ENCODE peak calls at places on chromosome 15, in four cellular contexts. H is progenitor cell of endocrine pancreas, R is Panc1, S is astrocyte of the spinal cord. I is an unnamed sample.

GRCh38 chr15:65086680-65087111 is 10.2 kb downstream of the KBTBD13 start:
- DNase-seq in S (no peak), H (no peak), R (no peak), I (no peak)

GRCh38 chr15:48112242-48112641 is 8.5 kb upstream of the SLC24A5 start:
- DNase-seq in H (peak), S (peak), R (no peak), I (no peak)

GRCh38 chr15:39874890-39875549 is 45.0 kb downstream of the GPR176 start:
- DNase-seq in R (peak), S (peak), H (no peak), I (no peak)

GRCh38 chr15:59366368-59367021 is 6.2 kb downstream of the MYO1E start:
- DNase-seq in R (no peak), S (no peak), H (no peak), I (no peak)

GRCh38 chr15:35753486-35753885 is 207.5 kb upstream of the DPH6 start:
- DNase-seq in S (peak), R (no peak), H (no peak), I (no peak)

GRCh38 chr15:96764501-96764900 is 434.0 kb downstream of the NR2F2 start:
- DNase-seq in R (no peak), H (no peak), S (no peak), I (no peak)

GRCh38 chr15:68833734-68834334 is 13.1 kb upstream of the ANP32A start:
- DNase-seq in R (no peak), H (no peak), S (no peak), I (no peak)

GRCh38 chr15:60787737-60788513 is 309.0 kb upstream of the ICE2 start:
- DNase-seq in S (no peak), H (no peak), R (no peak), I (no peak)

GRCh38 chr15:76245072-76245610 is 66.1 kb downstream of the ETFA start:
- DNase-seq in R (no peak), H (no peak), S (no peak), I (no peak)

GRCh38 chr15:30963681-30964080 is 27.7 kb downstream of the MTMR10 start:
- DNase-seq in R (no peak), H (no peak), S (no peak), I (no peak)

GRCh38 chr15:74270854-74271520 is 34.9 kb downstream of the CCDC33 start:
- DNase-seq in S (no peak), R (no peak), H (no peak), I (no peak)

GRCh38 chr15:84023636-84024035 is 211.9 kb upstream of the GOLGA6L4 start:
- DNase-seq in H (no peak), R (no peak), S (no peak), I (no peak)

GRCh38 chr15:40244961-40245523 is 6.2 kb downstream of the PAK6 start:
- DNase-seq in S (no peak), R (no peak), H (no peak), I (peak)

GRCh38 chr15:36239509-36239908 is 339.9 kb upstream of the CDIN1 start:
- DNase-seq in S (no peak), R (no peak), H (no peak), I (no peak)

GRCh38 chr15:31173790-31174450 is 72.4 kb upstream of the TRPM1 start:
- DNase-seq in R (no peak), H (no peak), S (no peak), I (no peak)

GRCh38 chr15:31158858-31159569 is 57.5 kb upstream of the TRPM1 start:
- DNase-seq in S (no peak), R (no peak), H (no peak), I (no peak)

GRCh38 chr15:49492834-49493233 is 69.8 kb downstream of the FGF7 start:
- DNase-seq in S (no peak), H (no peak), R (no peak), I (no peak)

GRCh38 chr15:36373549-36373948 is 205.9 kb upstream of the CDIN1 start:
- DNase-seq in S (peak), R (no peak), H (no peak), I (no peak)

GRCh38 chr15:60605879-60606304 is 127.0 kb upstream of the ICE2 start:
- DNase-seq in R (no peak), S (peak), H (no peak), I (no peak)

GRCh38 chr15:79919749-79920511 is 23.1 kb upstream of the MTHFS start:
- DNase-seq in R (no peak), H (no peak), S (no peak), I (no peak)

GRCh38 chr15:68271854-68272471 is 5.6 kb upstream of the FEM1B start:
- DNase-seq in H (no peak), S (peak), R (no peak), I (no peak)

GRCh38 chr15:70825841-70826240 is 28.1 kb downstream of the LARP6 start:
- DNase-seq in S (no peak), R (no peak), H (no peak), I (no peak)

GRCh38 chr15:41926184-41927056 is 32.6 kb upstream of the SPTBN5 start:
- DNase-seq in R (no peak), H (no peak), S (no peak), I (no peak)

GRCh38 chr15:85785887-85786777 is 8.6 kb downstream of the KLHL25 start:
- DNase-seq in H (no peak), R (no peak), S (peak), I (no peak)

GRCh38 chr15:82832601-82833209 is 23.3 kb downstream of the WHAMM start:
- DNase-seq in H (no peak), S (peak), R (peak), I (no peak)

GRCh38 chr15:48722764-48723661 is 77.5 kb upstream of the FBN1 start:
- DNase-seq in S (peak), R (no peak), H (no peak), I (no peak)

GRCh38 chr15:89395461-89395875 is 60.8 kb upstream of the POLG start:
- DNase-seq in R (no peak), S (no peak), H (no peak), I (no peak)

GRCh38 chr15:45549831-45550230 is 27.3 kb upstream of the SLC30A4 start:
- DNase-seq in S (peak), H (no peak), R (no peak), I (no peak)

GRCh38 chr15:72796515-72797337 is 13.2 kb upstream of the ADPGK start:
- DNase-seq in H (peak), S (peak), R (no peak), I (no peak)
- TF ChIP-seq CTCF in H (peak), S (peak), R (peak), I (no peak)

DNA sequence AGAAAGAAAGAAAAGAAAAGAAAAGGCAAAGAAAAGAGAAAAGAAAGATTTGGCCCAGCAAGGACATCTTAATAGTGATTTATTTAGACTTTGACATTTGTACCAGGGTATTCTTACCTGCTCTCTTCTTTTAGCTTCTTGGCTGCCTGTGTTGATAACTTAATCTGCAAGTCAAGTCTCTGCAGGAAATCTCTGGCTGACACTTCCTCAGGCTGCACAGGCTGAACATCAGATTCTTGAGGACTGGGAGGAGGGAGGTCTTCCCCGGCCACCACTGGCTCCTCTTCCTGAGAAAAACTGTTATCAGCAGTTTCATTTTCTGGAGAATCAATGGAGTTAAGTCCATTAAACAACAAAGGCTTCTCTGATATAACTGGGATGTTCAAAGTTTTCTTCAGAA is 12.8 kb downstream of the LYSMD2 start:
- DNase-seq in R (no peak), H (no peak), S (no peak), I (no peak)
- TF ChIP-seq CTCF in R (no peak), H (no peak), S (no peak), I (no peak)

GRCh38 chr15:72766780-72767179 is 16.8 kb downstream of the ADPGK start:
- DNase-seq in H (no peak), R (no peak), S (no peak), I (no peak)

GRCh38 chr15:72771329-72771725 is 12.2 kb downstream of the ADPGK start:
- DNase-seq in R (no peak), H (no peak), S (no peak), I (no peak)

GRCh38 chr15:72766025-72766424 is 17.5 kb downstream of the ADPGK start:
- DNase-seq in S (no peak), H (no peak), R (no peak), I (no peak)

GRCh38 chr15:72774696-72775383 is 8.7 kb downstream of the ADPGK start:
- DNase-seq in S (no peak), R (no peak), H (no peak), I (no peak)

GRCh38 chr15:72770673-72771328 is 12.8 kb downstream of the ADPGK start:
- DNase-seq in R (no peak), H (no peak), S (no peak), I (no peak)
- TF ChIP-seq CTCF in R (peak), H (peak), S (peak), I (no peak)

GRCh38 chr15:90892023-90892422 is 7.7 kb downstream of the FES start:
- DNase-seq in H (no peak), S (no peak), R (no peak), I (no peak)

GRCh38 chr15:90891346-90891949 is 7.1 kb downstream of the FES start:
- DNase-seq in R (no peak), S (no peak), H (no peak), I (no peak)

GRCh38 chr15:90893175-90894090 is 9.1 kb downstream of the FES start:
- DNase-seq in R (no peak), S (no peak), H (no peak), I (no peak)

GRCh38 chr15:90892498-90893174 is 8.3 kb downstream of the FES start:
- DNase-seq in R (no peak), H (no peak), S (no peak), I (no peak)

GRCh38 chr15:90895571-90896117 is 7.5 kb upstream of the MAN2A2 start:
- DNase-seq in S (no peak), R (no peak), H (no peak), I (no peak)
- TF ChIP-seq CTCF in S (peak), R (peak), H (no peak), I (no peak)

I was measured in omental fat pad.